ENCODE peak calls at places on chromosome 21, in seven cellular contexts. One of them, this sample, is unnamed.

GRCh38 chr21:33428669-33429068 is 25.5 kb downstream of the IFNGR2 start:
- DNase-seq in IMR-90: no peak
- DNase-seq in K562: no peak
- DNase-seq in transverse colon: no peak
- DNase-seq in body of pancreas: no peak
- DNase-seq in HCT116: no peak
- DNase-seq in ovary: no peak
- DNase-seq in this sample: no peak

GRCh38 chr21:42112857-42113256 is 41.7 kb downstream of the UMODL1 start:
- DNase-seq in body of pancreas: no peak
- DNase-seq in K562: no peak
- DNase-seq in transverse colon: no peak
- DNase-seq in IMR-90: peak
- DNase-seq in HCT116: no peak
- DNase-seq in ovary: no peak
- DNase-seq in this sample: no peak

GRCh38 chr21:42405064-42406059 is 1.7 kb downstream of the UBASH3A start:
- DNase-seq in body of pancreas: no peak
- DNase-seq in HCT116: no peak
- DNase-seq in IMR-90: no peak
- DNase-seq in ovary: no peak
- DNase-seq in transverse colon: peak
- DNase-seq in K562: no peak
- DNase-seq in this sample: no peak

GRCh38 chr21:34330055-34330454 is 33.8 kb upstream of the KCNE2 start:
- DNase-seq in HCT116: no peak
- DNase-seq in transverse colon: no peak
- DNase-seq in body of pancreas: no peak
- DNase-seq in IMR-90: no peak
- DNase-seq in K562: peak
- DNase-seq in ovary: no peak
- DNase-seq in this sample: no peak

GRCh38 chr21:19034041-19034440 is 630.5 kb upstream of the TMPRSS15 start:
- DNase-seq in HCT116: no peak
- DNase-seq in K562: no peak
- DNase-seq in ovary: no peak
- DNase-seq in transverse colon: no peak
- DNase-seq in IMR-90: no peak
- DNase-seq in body of pancreas: no peak
- DNase-seq in this sample: no peak

GRCh38 chr21:41241341-41241740 is 73.4 kb downstream of the BACE2 start:
- DNase-seq in IMR-90: no peak
- DNase-seq in body of pancreas: no peak
- DNase-seq in ovary: no peak
- DNase-seq in transverse colon: no peak
- DNase-seq in K562: no peak
- DNase-seq in HCT116: no peak
- DNase-seq in this sample: no peak

GRCh38 chr21:9753943-9754342 is 767.4 kb upstream of the TPTE start:
- DNase-seq in transverse colon: no peak
- DNase-seq in body of pancreas: no peak
- DNase-seq in IMR-90: no peak
- DNase-seq in HCT116: no peak
- DNase-seq in K562: no peak
- DNase-seq in ovary: no peak
- DNase-seq in this sample: peak

GRCh38 chr21:30408782-30409494 is 13.1 kb downstream of the KRTAP13-1 start:
- DNase-seq in body of pancreas: peak
- DNase-seq in K562: peak
- DNase-seq in ovary: no peak
- DNase-seq in transverse colon: peak
- DNase-seq in IMR-90: no peak
- DNase-seq in HCT116: peak
- DNase-seq in this sample: no peak

GRCh38 chr21:44006017-44006624 is 6.0 kb upstream of the TRAPPC10 start:
- DNase-seq in ovary: no peak
- DNase-seq in K562: no peak
- DNase-seq in IMR-90: peak
- DNase-seq in body of pancreas: no peak
- DNase-seq in HCT116: no peak
- DNase-seq in transverse colon: no peak
- DNase-seq in this sample: no peak

GRCh38 chr21:26394341-26394740 is 178.7 kb downstream of the CYYR1 start:
- DNase-seq in IMR-90: no peak
- DNase-seq in K562: no peak
- DNase-seq in HCT116: no peak
- DNase-seq in ovary: no peak
- DNase-seq in transverse colon: no peak
- DNase-seq in body of pancreas: no peak
- DNase-seq in this sample: no peak

GRCh38 chr21:26391166-26391565 is 181.9 kb downstream of the CYYR1 start:
- DNase-seq in ovary: no peak
- DNase-seq in body of pancreas: no peak
- DNase-seq in IMR-90: no peak
- DNase-seq in K562: no peak
- DNase-seq in HCT116: no peak
- DNase-seq in transverse colon: no peak
- DNase-seq in this sample: no peak

GRCh38 chr21:26388731-26389231 is 184.3 kb downstream of the CYYR1 start:
- DNase-seq in ovary: no peak
- DNase-seq in HCT116: no peak
- DNase-seq in K562: no peak
- DNase-seq in transverse colon: no peak
- DNase-seq in IMR-90: peak
- DNase-seq in body of pancreas: no peak
- DNase-seq in this sample: no peak

GRCh38 chr21:26385721-26386120 is 187.4 kb downstream of the CYYR1 start:
- DNase-seq in HCT116: no peak
- DNase-seq in IMR-90: no peak
- DNase-seq in ovary: no peak
- DNase-seq in transverse colon: no peak
- DNase-seq in body of pancreas: no peak
- DNase-seq in K562: no peak
- DNase-seq in this sample: no peak

DNA sequence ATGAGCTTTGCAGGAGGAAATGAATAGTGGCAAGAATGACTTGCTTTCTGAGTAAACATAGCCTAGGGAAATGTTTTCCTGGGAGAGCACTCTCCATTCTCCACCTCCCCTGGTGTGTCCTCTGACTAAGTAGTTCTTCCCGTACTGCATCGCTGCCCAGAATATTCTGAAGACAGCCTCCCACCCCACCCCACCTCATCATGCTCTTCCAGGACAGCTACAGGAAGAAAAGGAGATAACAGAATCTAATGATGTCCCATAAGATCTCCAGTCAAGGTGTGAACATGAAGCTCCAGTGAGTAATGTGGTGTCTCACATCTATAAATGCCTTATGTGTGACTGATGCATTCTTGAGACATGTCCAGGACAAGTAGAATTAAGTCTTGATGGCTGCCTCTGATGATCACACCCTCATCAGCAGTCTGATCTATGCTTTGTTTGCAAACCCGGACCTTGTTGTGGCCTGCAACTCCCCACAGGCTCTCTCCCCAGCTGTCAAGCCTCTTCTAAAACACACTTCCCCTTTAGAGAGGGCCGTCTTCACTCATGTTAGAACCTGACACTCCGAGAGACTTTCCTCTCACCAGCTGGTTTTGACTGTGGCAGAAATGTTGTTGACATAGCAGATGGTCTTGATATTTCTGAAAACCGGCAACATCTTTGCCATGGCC is 183.0 kb downstream of the CYYR1 start:
- DNase-seq in HCT116: peak
- DNase-seq in K562: no peak
- DNase-seq in ovary: no peak
- DNase-seq in transverse colon: no peak
- DNase-seq in IMR-90: peak
- DNase-seq in body of pancreas: no peak
- DNase-seq in this sample: no peak
- H3K27ac ChIP-seq in HCT116: no peak
- H3K27ac ChIP-seq in K562: no peak
- H3K27ac ChIP-seq in ovary: no peak
- H3K27ac ChIP-seq in transverse colon: no peak
- H3K27ac ChIP-seq in IMR-90: no peak
- H3K27ac ChIP-seq in body of pancreas: no peak
- H3K27ac ChIP-seq in this sample: no peak

DNA sequence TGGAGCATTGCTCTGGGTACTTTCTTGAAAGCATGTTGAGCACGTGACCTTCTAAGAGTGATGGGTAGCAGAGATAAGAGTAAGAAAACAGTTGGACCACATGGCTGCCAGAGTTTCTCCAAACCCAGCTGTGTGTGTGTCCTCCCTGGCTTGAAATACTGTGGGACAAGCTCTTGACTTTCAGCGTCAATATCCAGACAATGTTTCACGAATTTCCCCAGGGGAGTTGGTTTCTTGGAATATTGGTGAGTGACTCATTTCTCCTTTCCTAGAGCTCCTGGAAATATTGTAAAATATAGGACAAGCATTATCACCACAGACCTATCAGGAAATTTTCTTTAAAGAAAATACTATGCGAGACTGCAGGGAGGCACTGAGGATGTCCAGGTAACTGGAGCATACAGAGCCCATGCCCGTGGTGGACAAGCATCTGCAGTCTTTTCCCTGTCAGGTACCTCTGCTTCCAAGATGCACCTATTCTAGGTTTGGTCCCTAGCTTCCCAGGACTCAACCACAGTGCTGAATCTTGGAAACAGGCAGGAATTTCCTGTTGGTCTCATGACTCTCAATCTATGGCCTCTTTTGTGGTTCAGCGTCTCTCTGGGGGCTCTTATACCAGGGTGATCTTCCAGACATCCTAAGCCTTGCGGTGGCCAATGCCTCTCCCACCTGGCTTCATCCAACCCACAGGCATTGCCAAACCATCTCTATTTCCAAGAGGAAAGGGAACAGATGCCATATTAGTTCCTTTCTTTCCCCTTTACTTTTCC is 67.4 kb downstream of the KCNJ6 start:
- DNase-seq in ovary: no peak
- DNase-seq in K562: no peak
- DNase-seq in IMR-90: no peak
- DNase-seq in transverse colon: no peak
- DNase-seq in HCT116: no peak
- DNase-seq in body of pancreas: no peak
- DNase-seq in this sample: no peak
- H3K4me3 ChIP-seq in ovary: no peak
- H3K4me3 ChIP-seq in K562: no peak
- H3K4me3 ChIP-seq in IMR-90: no peak
- H3K4me3 ChIP-seq in transverse colon: no peak
- H3K4me3 ChIP-seq in HCT116: no peak
- H3K4me3 ChIP-seq in body of pancreas: no peak
- H3K4me3 ChIP-seq in this sample: no peak

GRCh38 chr21:17612565-17613241 is at the start of gene BTG3:
- DNase-seq in IMR-90: peak
- DNase-seq in body of pancreas: peak
- DNase-seq in HCT116: peak
- DNase-seq in ovary: peak
- DNase-seq in K562: peak
- DNase-seq in transverse colon: peak
- DNase-seq in this sample: no peak
- TF ChIP-seq POLR2A in IMR-90: peak
- TF ChIP-seq POLR2A in body of pancreas: peak
- TF ChIP-seq POLR2A in HCT116: peak
- TF ChIP-seq POLR2A in ovary: peak
- TF ChIP-seq POLR2A in K562: peak
- TF ChIP-seq POLR2A in transverse colon: peak
- TF ChIP-seq POLR2A in this sample: peak

GRCh38 chr21:26783801-26784200 is 61.4 kb downstream of the ADAMTS1 start:
- DNase-seq in ovary: no peak
- DNase-seq in body of pancreas: no peak
- DNase-seq in HCT116: no peak
- DNase-seq in K562: no peak
- DNase-seq in IMR-90: no peak
- DNase-seq in transverse colon: no peak
- DNase-seq in this sample: no peak
- H3K27ac ChIP-seq in ovary: peak
- H3K27ac ChIP-seq in body of pancreas: peak
- H3K27ac ChIP-seq in HCT116: no peak
- H3K27ac ChIP-seq in K562: no peak
- H3K27ac ChIP-seq in IMR-90: no peak
- H3K27ac ChIP-seq in transverse colon: peak
- H3K27ac ChIP-seq in this sample: peak

DNA sequence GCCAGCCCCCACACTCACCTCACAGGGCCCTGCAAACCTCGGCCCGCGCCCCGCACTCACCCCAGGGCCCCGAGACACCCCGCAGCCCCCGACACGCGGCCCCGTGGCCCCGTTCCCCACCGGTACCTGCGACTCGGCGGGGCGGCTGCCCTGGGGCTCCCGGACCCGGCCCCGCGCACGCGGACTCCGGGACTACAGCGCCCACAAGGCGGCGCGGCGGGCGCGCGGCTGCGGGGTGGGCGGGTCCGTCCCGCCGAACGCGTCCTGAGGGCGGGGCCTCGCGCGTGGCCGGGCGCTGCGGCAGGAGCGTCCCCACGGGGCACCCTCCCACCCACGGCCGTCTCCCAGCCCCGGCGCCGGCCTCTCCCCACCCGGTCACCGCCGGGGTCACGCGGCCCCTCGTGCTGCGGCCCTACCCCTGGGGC is at the start of gene SLC19A1:
- DNase-seq in body of pancreas: peak
- DNase-seq in K562: peak
- DNase-seq in IMR-90: peak
- DNase-seq in HCT116: no peak
- DNase-seq in ovary: peak
- DNase-seq in transverse colon: peak
- DNase-seq in this sample: no peak
- H3K4me3 ChIP-seq in body of pancreas: peak
- H3K4me3 ChIP-seq in K562: peak
- H3K4me3 ChIP-seq in IMR-90: peak
- H3K4me3 ChIP-seq in HCT116: peak
- H3K4me3 ChIP-seq in ovary: peak
- H3K4me3 ChIP-seq in transverse colon: peak
- H3K4me3 ChIP-seq in this sample: peak

GRCh38 chr21:36065497-36066036 is 4.3 kb upstream of the CBR1 start:
- DNase-seq in transverse colon: no peak
- DNase-seq in IMR-90: peak
- DNase-seq in K562: peak
- DNase-seq in HCT116: no peak
- DNase-seq in body of pancreas: peak
- DNase-seq in ovary: no peak
- DNase-seq in this sample: no peak
- TF ChIP-seq POLR2A in transverse colon: no peak
- TF ChIP-seq POLR2A in IMR-90: no peak
- TF ChIP-seq POLR2A in K562: no peak
- TF ChIP-seq POLR2A in HCT116: no peak
- TF ChIP-seq POLR2A in body of pancreas: no peak
- TF ChIP-seq POLR2A in ovary: no peak
- TF ChIP-seq POLR2A in this sample: no peak

GRCh38 chr21:46393941-46394818 is 64.5 kb upstream of the DIP2A start:
- DNase-seq in HCT116: no peak
- DNase-seq in body of pancreas: peak
- DNase-seq in ovary: no peak
- DNase-seq in IMR-90: no peak
- DNase-seq in transverse colon: no peak
- DNase-seq in K562: no peak
- DNase-seq in this sample: no peak
- H3K27ac ChIP-seq in HCT116: no peak
- H3K27ac ChIP-seq in body of pancreas: no peak
- H3K27ac ChIP-seq in ovary: peak
- H3K27ac ChIP-seq in IMR-90: no peak
- H3K27ac ChIP-seq in transverse colon: no peak
- H3K27ac ChIP-seq in K562: no peak
- H3K27ac ChIP-seq in this sample: no peak

This sample was measured in esophagus muscularis mucosa.